ENCODE peak calls at places on chromosomes 7 and 10, in eight cellular contexts. J is hepatocyte, D is GM23338, O is PC-3, P is HCT116, W is OCI-LY7, V is SK-N-SH, S is MM.1S. Z is an unnamed sample.

GRCh38 chr7:22989646-22990587 is 24.0 kb downstream of the HYCC1 start:
- DNase-seq in P (no peak), S (no peak), D (no peak), J (no peak), V (no peak), O (no peak), W (peak; percentile 87), Z (no peak)

GRCh38 chr10:11602919-11603523 is 8.4 kb downstream of the USP6NL start:
- DNase-seq in D (peak; percentile 39), J (peak; percentile 35), V (no peak), P (peak; percentile 18), O (peak; percentile 51), S (no peak), W (no peak), Z (no peak)

GRCh38 chr10:43844236-43844635 is 195.6 kb upstream of the ZNF32 start:
- DNase-seq in O (no peak), P (no peak), V (no peak), D (no peak), W (no peak), J (no peak), S (no peak), Z (no peak)

GRCh38 chr10:70508912-70509366 is 30.4 kb downstream of the PALD1 start:
- DNase-seq in J (peak; percentile 34), V (peak; percentile 60), D (peak; percentile 36), P (no peak), S (peak; percentile 84), O (no peak), W (peak; percentile 83), Z (peak; percentile 63)

GRCh38 chr7:26423436-26423835 is 131.8 kb downstream of the SNX10 start:
- DNase-seq in O (peak; percentile 40), S (no peak), J (no peak), D (no peak), V (no peak), W (no peak), P (no peak), Z (no peak)

GRCh38 chr10:98446121-98446655 is 547 bp downstream of the HPS1 start:
- DNase-seq in D (peak; percentile 64), P (no peak), J (peak; percentile 53), W (no peak), V (peak; percentile 50), S (peak; percentile 39), O (no peak), Z (peak; percentile 62)

GRCh38 chr10:97024181-97025073 is 161.3 kb downstream of the SLIT1 start:
- DNase-seq in O (peak; percentile 84), J (peak; percentile 56), S (peak; percentile 70), V (no peak), W (peak; percentile 59), D (no peak), P (no peak), Z (no peak)

GRCh38 chr10:69327463-69328345 is 49.4 kb downstream of the HK1 start:
- DNase-seq in V (no peak), W (no peak), P (no peak), J (peak; percentile 55), O (peak; percentile 42), S (no peak), D (no peak), Z (no peak)

GRCh38 chr7:25857376-25858067 is 294.5 kb upstream of the NFE2L3 start:
- DNase-seq in W (no peak), D (peak; percentile 84), S (no peak), P (no peak), O (peak; percentile 43), J (peak; percentile 87), V (peak; percentile 36), Z (peak; percentile 62)

GRCh38 chr10:132879408-132880147 is 62.8 kb downstream of the CFAP46 start:
- DNase-seq in P (no peak), J (no peak), O (no peak), W (no peak), V (no peak), S (no peak), D (no peak), Z (no peak)

GRCh38 chr10:131843089-131843595 is 57.7 kb upstream of the PPP2R2D start:
- DNase-seq in J (no peak), P (no peak), S (no peak), D (no peak), V (no peak), O (no peak), W (no peak), Z (no peak)

GRCh38 chr10:11539191-11539868 is 72.1 kb downstream of the USP6NL start:
- DNase-seq in V (no peak), S (no peak), J (no peak), W (no peak), O (peak; percentile 59), P (peak; percentile 46), D (no peak), Z (no peak)

DNA sequence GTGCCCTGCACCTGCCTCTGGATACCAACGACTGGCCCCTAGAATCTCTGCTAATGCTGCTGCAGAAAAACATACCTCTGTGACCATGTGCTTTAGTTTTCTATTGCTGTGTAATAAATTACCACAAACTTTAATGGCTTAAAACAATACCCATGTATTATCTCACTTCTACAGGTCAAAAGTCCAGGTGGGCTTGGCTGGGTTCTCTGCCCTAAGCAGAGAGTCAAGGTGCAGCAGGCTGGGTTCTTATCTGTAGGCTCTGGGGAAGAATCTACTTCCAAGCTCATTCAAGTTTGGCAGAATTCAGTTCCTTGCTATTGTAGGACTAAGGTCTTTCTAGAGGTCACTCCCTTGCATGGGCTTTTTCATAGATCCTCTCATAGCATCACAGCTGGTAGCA is 52.3 kb downstream of the CCDC71L start:
- DNase-seq in W (no peak), V (no peak), O (no peak), P (no peak), J (peak; percentile 59), D (no peak), S (no peak), Z (no peak)
- TF ChIP-seq EZH2phosphoT487 in W (no peak), V (no peak), O (no peak), P (no peak), J (no peak), D (no peak), S (no peak), Z (no peak)

GRCh38 chr10:86755454-86755739 is 1.0 kb upstream of the BMPR1A start:
- DNase-seq in S (no peak), J (no peak), P (no peak), O (no peak), D (no peak), W (no peak), V (no peak), Z (no peak)

GRCh38 chr10:86755740-86756510 is 494 bp upstream of the BMPR1A start:
- DNase-seq in W (peak; percentile 63), S (peak; percentile 89), V (peak; percentile 99), P (peak; percentile 59), J (peak; percentile 98), O (peak; percentile 57), D (peak; percentile 96), Z (peak; percentile 98)

GRCh38 chr10:86752311-86752710 is 4.1 kb upstream of the BMPR1A start:
- DNase-seq in J (peak; percentile 60), O (no peak), V (no peak), W (no peak), P (no peak), D (no peak), S (no peak), Z (no peak)

GRCh38 chr10:86753056-86753455 is 3.4 kb upstream of the BMPR1A start:
- DNase-seq in O (no peak), V (no peak), D (no peak), P (no peak), W (no peak), S (peak; percentile 61), J (no peak), Z (no peak)

GRCh38 chr10:86753638-86754434 is 2.6 kb upstream of the BMPR1A start:
- DNase-seq in O (no peak), W (no peak), J (peak; percentile 22), P (no peak), D (no peak), V (no peak), S (no peak), Z (no peak)
- H2AFZ ChIP-seq in O (no peak overlapping the region), W (no peak overlapping the region), J (no peak overlapping the region), P (no peak overlapping the region), D (no peak overlapping the region), V (no peak overlapping the region), S (no peak overlapping the region), Z (no peak overlapping the region)

DNA sequence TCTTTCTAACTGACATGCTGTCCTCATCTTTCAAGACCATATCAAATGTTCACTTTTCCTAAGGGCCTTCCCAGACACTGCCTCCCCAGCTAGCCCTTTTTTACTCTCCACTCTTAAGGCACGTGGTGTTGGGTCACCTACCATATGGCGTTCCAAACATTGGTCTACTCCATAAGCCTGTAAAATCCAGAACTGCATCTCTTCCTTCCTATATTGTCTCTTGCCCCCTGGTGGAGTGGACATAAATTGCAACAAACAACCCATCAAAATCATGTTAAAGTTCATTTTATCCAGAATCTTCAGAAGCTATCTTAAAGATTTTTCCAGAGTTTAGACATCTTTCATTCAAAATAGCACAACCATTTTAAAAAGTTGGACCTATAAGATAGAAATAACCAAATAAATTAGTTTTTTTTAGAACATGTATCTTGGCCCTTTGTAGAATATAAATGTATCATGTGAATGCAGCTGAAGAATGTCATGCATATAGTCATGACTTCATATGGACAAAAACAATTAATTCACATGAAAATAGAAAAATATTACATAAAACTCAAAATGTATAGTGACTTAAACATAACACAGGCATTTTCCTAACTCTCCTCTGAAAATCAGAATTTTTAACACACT is 180.6 kb upstream of the CHRM2 start:
- DNase-seq in S (peak; percentile 41), W (peak; percentile 58), O (peak; percentile 55), D (peak; percentile 54), P (no peak), V (peak; percentile 33), J (peak; percentile 46), Z (peak; percentile 40)
- TF ChIP-seq CTCF in S (peak; percentile 86), W (peak; percentile 88), O (peak; percentile 69), D (peak; percentile 77), P (peak; percentile 51), V (peak; percentile 59), J (peak; percentile 42), Z (peak; percentile 70)

GRCh38 chr10:26472440-26472778 is 34.3 kb downstream of the APBB1IP start:
- DNase-seq in W (no peak), P (no peak), S (no peak), V (no peak), J (no peak), O (no peak), D (no peak), Z (no peak)

GRCh38 chr10:26467639-26468038 is 29.5 kb downstream of the APBB1IP start:
- DNase-seq in W (no peak), V (no peak), P (no peak), D (no peak), J (no peak), O (no peak), S (no peak), Z (no peak)

GRCh38 chr10:26464632-26465280 is 26.6 kb downstream of the APBB1IP start:
- DNase-seq in P (no peak), D (no peak), W (no peak), J (no peak), V (no peak), O (no peak), S (no peak), Z (no peak)

GRCh38 chr10:26468691-26469090 is 30.6 kb downstream of the APBB1IP start:
- DNase-seq in W (peak; percentile 47), V (no peak), D (no peak), P (no peak), O (no peak), S (no peak), J (no peak), Z (no peak)

DNA sequence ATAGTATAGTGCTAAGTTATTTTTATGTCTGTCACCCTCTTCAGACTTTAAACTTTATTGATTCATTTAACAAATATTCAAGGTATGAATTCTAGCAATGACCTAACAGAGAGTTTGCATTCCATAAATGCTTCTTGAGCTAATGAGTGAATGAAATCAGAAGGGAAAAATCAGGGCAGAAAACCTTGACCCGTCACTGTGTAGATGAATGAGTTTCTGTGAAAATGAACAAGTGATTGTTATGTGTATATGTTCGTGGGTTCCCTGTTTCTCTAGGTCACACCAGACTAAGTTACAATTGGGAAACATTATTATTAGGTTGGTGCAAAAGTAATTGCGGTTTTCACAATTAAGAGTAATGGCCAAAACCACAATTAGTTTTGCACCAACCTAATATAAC is 30.1 kb downstream of the APBB1IP start:
- DNase-seq in W (no peak), S (no peak), V (no peak), D (no peak), P (no peak), O (peak; percentile 14), J (no peak), Z (no peak)
- TF ChIP-seq EZH2phosphoT487 in W (no peak), S (no peak), V (no peak), D (no peak), P (no peak), O (no peak), J (no peak), Z (no peak)